ENCODE peak calls at places on chromosomes 11 and 22, in six cellular contexts. X is fibroblast of pulmonary artery, I is fibroblast of lung, U is dorsolateral prefrontal cortex, C is neural progenitor cell, R is endothelial cell. V is an unnamed sample.

GRCh38 chr11:15972838-15973237 is 383.5 kb downstream of the SOX6 start:
- DNase-seq in R (no peak), X (no peak), C (no peak), I (no peak), U (no peak), V (no peak)

GRCh38 chr11:120704256-120704750 is 192.8 kb downstream of the GRIK4 start:
- DNase-seq in U (no peak), I (no peak), C (no peak), X (no peak), R (no peak), V (no peak)

GRCh38 chr11:103709366-103709765 is 327.1 kb upstream of the DDI1 start:
- DNase-seq in C (no peak), R (no peak), I (no peak), X (no peak), U (no peak), V (no peak)

GRCh38 chr11:12085371-12086251 is 24.8 kb upstream of the MICAL2 start:
- DNase-seq in I (peak), C (no peak), U (peak), X (no peak), R (no peak), V (no peak)

GRCh38 chr11:74571062-74571399 is 21.4 kb upstream of the POLD3 start:
- DNase-seq in R (no peak), I (no peak), U (no peak), X (no peak), C (no peak), V (no peak)

GRCh38 chr11:32333335-32333991 is 101.9 kb downstream of the WT1 start:
- DNase-seq in R (peak), X (peak), U (peak), I (peak), C (peak), V (no peak)

GRCh38 chr11:26331911-26332571 is at the start of gene ANO3:
- DNase-seq in R (peak), U (peak), I (peak), X (peak), C (peak), V (peak)

GRCh38 chr11:77144854-77145428 is 16.9 kb downstream of the MYO7A start:
- DNase-seq in X (no peak), R (no peak), I (no peak), U (no peak), C (no peak), V (no peak)

GRCh38 chr22:31870890-31871289 is 73.4 kb upstream of the YWHAH start:
- DNase-seq in I (peak), R (no peak), C (no peak), U (peak), X (peak), V (peak)
- TF ChIP-seq CTCF in I (no peak), R (no peak), C (no peak), U (peak), X (no peak), V (peak)

DNA sequence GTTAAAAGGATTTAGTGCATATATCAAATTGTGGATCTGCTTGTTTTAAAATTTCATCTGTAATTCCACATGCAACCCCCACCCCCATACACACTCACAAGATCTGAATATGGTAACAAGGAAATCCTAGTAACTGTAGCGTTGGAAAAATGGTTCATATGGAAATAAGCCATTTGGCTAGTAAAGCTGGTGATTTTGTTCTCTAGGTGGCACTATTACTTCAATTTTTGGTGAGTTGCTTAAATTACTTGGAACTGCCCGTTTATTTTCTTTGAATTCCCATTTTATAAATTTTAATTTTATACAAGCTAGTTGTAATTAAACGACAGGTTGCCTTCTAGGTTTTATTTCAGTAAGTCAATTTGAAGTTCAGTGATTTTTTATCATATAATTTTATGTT is 5.3 kb downstream of the BDNF start:
- DNase-seq in X (peak), R (no peak), C (peak), I (peak), U (no peak), V (no peak)
- TF ChIP-seq CTCF in X (peak), R (no peak), C (peak), I (peak), U (peak), V (peak)

DNA sequence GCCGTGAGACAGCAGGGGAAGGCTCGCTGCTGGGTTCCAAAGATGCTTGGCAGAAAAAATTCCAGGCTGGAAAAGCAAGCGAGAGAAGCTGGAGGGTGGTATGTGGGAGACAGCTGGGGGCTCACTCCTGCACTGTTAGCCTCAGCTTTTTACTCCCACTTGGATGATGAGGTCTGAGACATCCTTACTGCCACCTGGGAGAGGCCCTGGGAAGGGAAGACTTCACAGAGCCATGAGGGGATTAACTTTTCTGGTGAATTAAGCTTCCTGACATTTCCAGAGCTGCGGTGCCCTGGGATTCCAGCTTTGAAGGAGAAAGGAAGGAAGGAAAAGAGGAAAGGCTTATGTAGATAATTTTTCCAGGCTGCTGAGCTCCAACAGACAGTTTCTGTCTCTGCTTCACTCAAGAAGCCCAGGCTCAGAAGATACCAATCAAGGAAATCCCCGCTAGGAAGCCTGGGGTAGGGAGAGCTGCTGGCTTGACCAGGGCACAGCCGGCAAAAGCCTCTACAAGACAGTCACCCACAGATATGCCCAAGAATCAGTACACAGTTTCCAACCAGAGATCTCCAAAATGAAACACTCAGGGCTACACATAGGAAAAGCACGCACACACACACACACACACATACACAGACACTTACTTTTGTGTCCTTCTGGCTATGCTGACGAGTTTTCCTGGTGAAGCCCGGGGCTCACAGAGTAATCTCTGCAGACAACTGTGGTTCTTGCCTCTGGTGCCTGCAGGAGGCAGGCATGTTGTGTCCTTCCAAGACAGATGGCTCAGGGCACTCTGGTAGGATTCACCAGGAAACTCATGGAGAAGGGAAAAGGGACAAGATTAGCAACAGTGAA is 907 bp downstream of the MCHR1 start:
- DNase-seq in U (peak), I (no peak), C (peak), X (peak), R (peak), V (no peak)
- TF ChIP-seq CTCF in U (no peak), I (no peak), C (no peak), X (peak), R (no peak), V (no peak)

DNA sequence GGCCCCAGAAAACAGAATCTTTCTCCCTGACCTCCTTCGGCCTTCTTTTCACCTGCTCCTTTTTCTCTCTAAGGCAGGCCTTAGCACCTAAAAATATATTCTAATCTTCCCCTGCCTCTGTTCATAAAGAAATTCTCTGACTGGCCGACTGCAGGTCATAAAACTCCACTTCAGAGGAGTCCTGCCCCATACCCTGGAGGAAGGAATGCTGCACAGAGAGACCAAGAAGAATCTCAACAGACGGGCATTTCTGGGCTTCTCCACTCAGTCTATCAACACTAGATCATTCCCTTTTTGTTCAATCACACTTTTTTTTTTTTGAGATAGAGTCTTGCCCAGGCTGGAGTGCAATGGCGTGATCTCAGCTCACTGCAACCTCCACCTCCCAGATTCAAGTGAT is 19.7 kb upstream of the PGA3 start:
- DNase-seq in R (no peak), I (no peak), U (no peak), C (no peak), X (no peak), V (no peak)
- TF ChIP-seq CTCF in R (no peak), I (no peak), U (no peak), C (peak), X (no peak), V (no peak)

GRCh38 chr22:30555282-30556210 is 9.0 kb upstream of the SEC14L6 start:
- DNase-seq in R (no peak), X (no peak), I (no peak), U (no peak), C (no peak), V (no peak)
- TF ChIP-seq CTCF in R (no peak), X (no peak), I (no peak), U (no peak), C (no peak), V (no peak)

DNA sequence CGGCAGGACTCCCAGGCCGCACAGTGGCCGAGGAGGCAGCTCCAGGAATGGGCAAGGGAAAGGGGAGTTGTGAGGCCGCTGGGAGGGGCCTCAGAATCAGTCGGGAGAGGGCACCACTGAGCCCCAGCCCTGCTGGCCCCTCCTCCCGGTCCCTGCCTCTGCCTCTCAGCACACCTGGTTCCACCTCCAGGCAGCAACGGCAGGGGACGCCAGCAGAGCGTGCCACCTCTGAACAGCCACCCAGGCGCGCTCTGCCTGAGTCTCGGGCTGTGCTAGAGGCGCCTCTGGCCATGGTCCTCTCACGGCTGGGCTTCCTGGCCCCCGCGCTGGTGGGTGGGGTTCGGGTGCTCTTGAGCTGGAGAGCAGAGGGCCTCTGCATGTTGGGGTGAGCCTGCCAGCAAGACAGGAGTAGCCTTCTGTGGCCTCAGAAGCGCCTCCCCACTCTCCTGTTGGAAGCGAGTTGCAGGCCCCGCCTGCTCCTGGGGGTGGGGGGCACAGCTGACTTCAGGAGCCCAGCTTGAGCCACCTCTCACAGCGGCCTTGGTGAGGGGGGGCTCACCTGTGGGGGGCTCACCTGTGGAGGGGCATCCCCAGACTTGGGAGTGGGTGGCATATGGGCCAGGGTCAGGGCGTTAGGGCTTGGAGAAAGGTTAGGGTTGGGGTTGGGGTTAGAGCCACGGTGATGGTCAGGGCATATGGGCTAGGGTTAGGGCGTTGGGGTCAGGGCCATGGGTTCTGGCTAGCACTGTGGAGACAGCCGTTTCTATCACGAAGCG is 32.8 kb downstream of the MOB2 start:
- DNase-seq in R (peak), I (no peak), C (peak), X (no peak), U (no peak), V (no peak)
- TF ChIP-seq CTCF in R (no peak), I (no peak), C (peak), X (no peak), U (no peak), V (no peak)

DNA sequence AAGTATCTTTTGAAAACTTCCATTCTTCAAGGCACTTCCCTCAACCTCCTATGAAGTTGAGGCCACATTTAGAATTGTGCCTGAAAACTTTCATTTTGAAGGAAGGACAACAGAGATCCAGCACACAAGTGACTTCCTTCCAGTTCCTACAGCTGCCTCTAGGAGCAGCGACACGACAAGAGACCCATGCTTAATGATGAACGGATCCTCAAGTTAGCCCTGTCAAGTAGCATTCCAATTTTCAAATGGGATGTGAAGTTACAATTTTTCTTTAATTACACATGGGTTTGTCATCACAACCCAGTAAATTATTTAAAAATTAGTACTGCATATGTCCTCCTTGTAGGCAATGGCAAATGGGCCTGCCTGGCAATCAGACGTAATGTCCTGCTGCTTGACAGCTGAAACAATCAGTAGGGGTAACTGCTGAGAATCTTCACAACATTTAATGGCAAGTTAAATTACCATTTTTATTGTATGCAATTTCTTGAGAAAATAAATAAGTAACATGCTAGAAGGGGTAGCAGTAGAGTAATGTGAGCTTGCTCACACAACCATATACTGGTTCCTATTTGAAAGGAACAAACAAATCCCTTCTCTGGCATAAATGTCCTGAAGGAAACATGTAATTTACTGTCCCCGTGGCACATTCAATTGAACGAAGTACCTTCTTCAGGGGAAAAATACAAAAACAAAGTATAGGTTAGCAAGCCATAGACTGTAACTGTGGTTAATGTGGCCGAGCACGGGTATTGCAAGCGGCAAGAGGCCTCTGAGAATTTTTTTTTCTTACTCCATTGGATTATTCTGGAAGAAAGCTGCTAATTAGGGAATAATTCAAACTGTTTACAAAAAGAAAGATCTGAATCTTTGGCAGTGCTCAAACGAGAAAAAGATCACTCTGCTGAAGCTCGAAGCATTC is 288.3 kb downstream of the CADM1 start:
- DNase-seq in C (peak), I (no peak), X (no peak), U (no peak), R (peak), V (peak)
- TF ChIP-seq CTCF in C (peak), I (peak), X (no peak), U (no peak), R (peak), V (peak)

GRCh38 chr11:109526061-109526460 is 104.1 kb downstream of the C11orf87 start:
- DNase-seq in R (no peak), X (no peak), I (no peak), C (no peak), U (no peak), V (no peak)

GRCh38 chr11:109527496-109527895 is 105.5 kb downstream of the C11orf87 start:
- DNase-seq in I (peak), R (no peak), U (no peak), C (no peak), X (no peak), V (no peak)

GRCh38 chr11:109521571-109522086 is 99.6 kb downstream of the C11orf87 start:
- DNase-seq in X (no peak), C (no peak), I (no peak), U (no peak), R (no peak), V (no peak)

GRCh38 chr11:109519253-109519652 is 97.3 kb downstream of the C11orf87 start:
- DNase-seq in C (no peak), R (no peak), X (no peak), U (no peak), I (no peak), V (no peak)

GRCh38 chr11:109522116-109522755 is 100.2 kb downstream of the C11orf87 start:
- DNase-seq in X (no peak), C (no peak), U (no peak), I (no peak), R (no peak), V (no peak)
- TF ChIP-seq CTCF in X (no peak), C (peak), U (no peak), I (no peak), R (no peak), V (no peak)